ENCODE peak calls at places on chromosomes 7 and 10, in seven cellular contexts. P is NCI-H345, Z is esophagus squamous epithelium, W is GM23338, S is nephron progenitor cell, K is fibroblast of mammary gland, O is astrocyte of the hippocampus. V is an unnamed sample.

GRCh38 chr7:14851610-14852009 is 50.9 kb downstream of the DGKB start:
- DNase-seq in K (no peak), P (no peak), S (no peak), O (no peak), W (no peak), Z (no peak), V (no peak)

GRCh38 chr7:24637021-24637420 is 63.8 kb downstream of the PALS2 start:
- DNase-seq in K (no peak), S (no peak), W (no peak), P (no peak), Z (no peak), O (no peak), V (no peak)

GRCh38 chr7:66258409-66258808 is 53.3 kb downstream of the TPST1 start:
- DNase-seq in K (no peak), W (peak; percentile 64), Z (no peak), S (no peak), O (peak; percentile 47), P (no peak), V (no peak)

GRCh38 chr7:1925973-1926907 is 256.2 kb downstream of the ELFN1 start:
- DNase-seq in S (no peak), O (no peak), Z (no peak), K (no peak), W (no peak), P (no peak), V (no peak)

GRCh38 chr10:119860866-119861601 is 11.6 kb downstream of the MCMBP start:
- DNase-seq in S (no peak), W (no peak), P (no peak), K (peak; percentile 26), O (no peak), Z (no peak), V (no peak)

GRCh38 chr7:47350425-47350824 is 231.5 kb downstream of the TNS3 start:
- DNase-seq in O (no peak), S (no peak), K (no peak), Z (no peak), P (no peak), W (no peak), V (peak; percentile 69)

GRCh38 chr10:96642973-96643372 is 56.2 kb upstream of the TM9SF3 start:
- DNase-seq in O (peak; percentile 31), P (peak; percentile 58), Z (peak; percentile 10), W (peak; percentile 85), S (peak; percentile 69), K (peak; percentile 18), V (peak; percentile 94)

GRCh38 chr10:867807-868206 is 63.7 kb downstream of the LARP4B start:
- DNase-seq in W (no peak), P (no peak), O (peak; percentile 17), Z (no peak), K (no peak), S (no peak), V (no peak)

GRCh38 chr7:380724-381210 is 90.8 kb downstream of the FOXL3 start:
- DNase-seq in Z (no peak), P (no peak), S (no peak), K (no peak), W (no peak), O (no peak), V (peak; percentile 55)

GRCh38 chr7:148142660-148143248 is 447.8 kb upstream of the C7orf33 start:
- DNase-seq in W (peak; percentile 73), O (peak; percentile 70), P (peak; percentile 62), S (peak; percentile 25), K (peak; percentile 40), Z (no peak), V (no peak)

GRCh38 chr10:47374611-47375536 is 9.2 kb downstream of the ZNF488 start:
- DNase-seq in O (peak; percentile 81), S (no peak), W (no peak), K (peak; percentile 35), Z (no peak), P (no peak), V (peak; percentile 45)

GRCh38 chr10:17599089-17599488 is 18.1 kb downstream of the HACD1 start:
- DNase-seq in W (peak; percentile 64), K (peak; percentile 53), P (no peak), O (peak; percentile 51), Z (no peak), S (no peak), V (no peak)

GRCh38 chr10:97975598-97975997 is 54.8 kb downstream of the CRTAC1 start:
- DNase-seq in Z (no peak), S (no peak), W (peak; percentile 23), O (no peak), P (no peak), K (no peak), V (no peak)

GRCh38 chr7:156827587-156828203 is 65.3 kb downstream of the LMBR1 start:
- DNase-seq in K (peak; percentile 48), Z (no peak), S (no peak), O (peak; percentile 38), P (no peak), W (peak; percentile 56), V (no peak)

GRCh38 chr10:100882681-100883321 is 30.0 kb upstream of the SLF2 start:
- DNase-seq in S (no peak), P (no peak), Z (no peak), O (peak; percentile 73), W (no peak), K (peak; percentile 85), V (no peak)

GRCh38 chr10:132616170-132616994 is 78.8 kb downstream of the INPP5A start:
- DNase-seq in P (no peak), W (no peak), O (no peak), K (no peak), Z (no peak), S (no peak), V (peak; percentile 74)

GRCh38 chr10:101939273-101939635 is 95.7 kb upstream of the KCNIP2 start:
- DNase-seq in W (no peak), Z (no peak), O (peak; percentile 54), S (no peak), K (peak; percentile 94), P (no peak), V (no peak)

GRCh38 chr7:40827217-40828085 is 692.6 kb downstream of the SUGCT start:
- DNase-seq in W (peak; percentile 16), K (peak; percentile 54), O (peak; percentile 85), S (no peak), Z (no peak), P (no peak), V (no peak)

GRCh38 chr10:79178614-79179403 is 110.0 kb downstream of the ZMIZ1 start:
- DNase-seq in S (peak; percentile 58), W (no peak), O (peak; percentile 92), K (peak; percentile 88), Z (no peak), P (peak; percentile 13), V (no peak)

GRCh38 chr7:10100572-10100971 is 873.1 kb upstream of the PHF14 start:
- DNase-seq in P (no peak), Z (no peak), W (no peak), O (no peak), S (no peak), K (no peak), V (no peak)

GRCh38 chr7:4712371-4713182 is 30.5 kb downstream of the FOXK1 start:
- DNase-seq in K (peak; percentile 78), O (peak; percentile 36), W (no peak), S (no peak), Z (no peak), P (peak; percentile 68), V (no peak)

GRCh38 chr10:44979281-44980181 is 922 bp upstream of the DEPP1 start:
- DNase-seq in S (no peak), O (no peak), W (no peak), K (no peak), Z (no peak), P (no peak), V (peak; percentile 69)

GRCh38 chr10:71613303-71613777 is 106.2 kb downstream of the C10orf105 start:
- DNase-seq in P (no peak), S (no peak), O (no peak), K (peak; percentile 44), Z (no peak), W (no peak), V (no peak)

GRCh38 chr10:78432582-78432981 is 398.9 kb downstream of the RPS24 start:
- DNase-seq in P (no peak), K (no peak), Z (no peak), S (no peak), W (no peak), O (no peak), V (no peak)

GRCh38 chr10:35517431-35518181 is 87.5 kb upstream of the GJD4 start:
- DNase-seq in K (peak; percentile 75), S (no peak), O (no peak), Z (no peak), W (no peak), P (no peak), V (no peak)

GRCh38 chr10:132677096-132677904 is 108.6 kb downstream of the NKX6-2 start:
- DNase-seq in S (no peak), W (no peak), K (no peak), O (peak; percentile 81), P (no peak), Z (no peak), V (peak; percentile 64)

GRCh38 chr7:155506854-155507337 is 39.5 kb downstream of the CNPY1 start:
- DNase-seq in P (no peak), W (peak; percentile 70), K (no peak), S (peak; percentile 52), Z (no peak), O (no peak), V (peak; percentile 34)